ENCODE peak calls at places on chromosomes 11 and 22, in five cellular contexts. K is adrenal gland, H is AG04449, G is GM20000, E is AG09319. A is an unnamed sample.
A peak's percentile ranks its signal among the peaks of the same experiment; 100 is the strongest.

GRCh38 chr22:23282089-23282501 is 101.8 kb downstream of the BCR start:
- DNase-seq in K (peak; percentile 93), H (no peak), G (no peak), E (no peak), A (peak; percentile 89)

GRCh38 chr11:74842967-74843366 is 94.3 kb downstream of the RNF169 start:
- DNase-seq in K (no peak), H (no peak), G (no peak), E (no peak), A (no peak)

GRCh38 chr11:11025087-11025486 is 167.2 kb upstream of the ZBED5 start:
- DNase-seq in K (no peak), H (no peak), G (no peak), E (no peak), A (no peak)

GRCh38 chr22:49373289-49373666 is 454.4 kb downstream of the BRD1 start:
- DNase-seq in K (no peak), H (no peak), G (no peak), E (no peak), A (no peak)

GRCh38 chr11:112223754-112224532 is 2.3 kb upstream of the PTS start:
- DNase-seq in K (no peak), H (no peak), G (no peak), E (no peak), A (no peak)

GRCh38 chr11:86951706-86952105 is 3.5 kb downstream of the FZD4 start:
- DNase-seq in K (no peak), H (no peak), G (no peak), E (no peak), A (no peak)

GRCh38 chr11:46387919-46388618 is 3.5 kb downstream of the CHRM4 start:
- DNase-seq in K (no peak), H (no peak), G (no peak), E (no peak), A (no peak)

GRCh38 chr11:119195680-119196079 is 10.4 kb downstream of the NHERF4 start:
- DNase-seq in K (peak; percentile 72), H (no peak), G (no peak), E (no peak), A (peak; percentile 44)

GRCh38 chr11:101453682-101454081 is 130.1 kb downstream of the TRPC6 start:
- DNase-seq in K (no peak), H (no peak), G (no peak), E (no peak), A (no peak)

GRCh38 chr11:75576445-75577049 is 14.5 kb downstream of the SERPINH1 start:
- DNase-seq in K (peak; percentile 52), H (no peak), G (peak; percentile 68), E (no peak), A (peak; percentile 59)

GRCh38 chr22:46057206-46057605 is 80.2 kb upstream of the WNT7B start:
- DNase-seq in K (no peak), H (no peak), G (no peak), E (no peak), A (peak; percentile 33)

GRCh38 chr11:69546735-69547370 is 65.4 kb downstream of the LINC01488 start:
- DNase-seq in K (no peak), H (no peak), G (peak; percentile 64), E (no peak), A (no peak)

GRCh38 chr11:34830648-34831047 is 85.5 kb downstream of the APIP start:
- DNase-seq in K (peak; percentile 53), H (no peak), G (no peak), E (no peak), A (no peak)

GRCh38 chr11:85941380-85941973 is 86.3 kb downstream of the CCDC83 start:
- DNase-seq in K (peak; percentile 76), H (no peak), G (peak; percentile 65), E (peak; percentile 38), A (peak; percentile 53)

GRCh38 chr11:68311155-68312116 is 955 bp upstream of the LRP5 start:
- DNase-seq in K (no peak), H (no peak), G (no peak), E (no peak), A (peak; percentile 22)

GRCh38 chr11:134976540-134976939 is 564.5 kb upstream of the B3GAT1 start:
- DNase-seq in K (no peak), H (no peak), G (no peak), E (no peak), A (no peak)